ENCODE peak calls at places on chromosome 7, in seven cellular contexts. One of them, this sample, is unnamed.
A peak's percentile ranks its signal among the peaks of the same experiment; 100 is the strongest.

GRCh38 chr7:68925241-68925640 is 673.0 kb upstream of the AUTS2 start:
- DNase-seq in A549: no peak
- DNase-seq in mammary epithelial cell: no peak
- DNase-seq in breast epithelium: no peak
- DNase-seq in left lung: no peak
- DNase-seq in body of pancreas: no peak
- DNase-seq in cardiac muscle cell: no peak
- DNase-seq in this sample: no peak

GRCh38 chr7:135253851-135254815 is 20.5 kb downstream of the STRA8 start:
- DNase-seq in A549: peak; percentile 52
- DNase-seq in mammary epithelial cell: peak; percentile 70
- DNase-seq in breast epithelium: peak; percentile 64
- DNase-seq in left lung: peak; percentile 83
- DNase-seq in body of pancreas: peak; percentile 49
- DNase-seq in cardiac muscle cell: peak; percentile 66
- DNase-seq in this sample: no peak

GRCh38 chr7:157046681-157047080 is 36.2 kb upstream of the MNX1 start:
- DNase-seq in A549: no peak
- DNase-seq in mammary epithelial cell: peak; percentile 99
- DNase-seq in breast epithelium: peak; percentile 21
- DNase-seq in left lung: no peak
- DNase-seq in body of pancreas: no peak
- DNase-seq in cardiac muscle cell: no peak
- DNase-seq in this sample: no peak

GRCh38 chr7:1368682-1369571 is 90.3 kb downstream of the MICALL2 start:
- DNase-seq in A549: peak; percentile 61
- DNase-seq in mammary epithelial cell: no peak
- DNase-seq in breast epithelium: no peak
- DNase-seq in left lung: no peak
- DNase-seq in body of pancreas: no peak
- DNase-seq in cardiac muscle cell: no peak
- DNase-seq in this sample: no peak

GRCh38 chr7:44116789-44117666 is 6.3 kb downstream of the POLD2 start:
- DNase-seq in A549: no peak
- DNase-seq in mammary epithelial cell: no peak
- DNase-seq in breast epithelium: no peak
- DNase-seq in left lung: no peak
- DNase-seq in body of pancreas: no peak
- DNase-seq in cardiac muscle cell: no peak
- DNase-seq in this sample: no peak

GRCh38 chr7:151416921-151417320 is 7.1 kb upstream of the WDR86 start:
- DNase-seq in A549: no peak
- DNase-seq in mammary epithelial cell: no peak
- DNase-seq in breast epithelium: no peak
- DNase-seq in left lung: no peak
- DNase-seq in body of pancreas: no peak
- DNase-seq in cardiac muscle cell: peak; percentile 78
- DNase-seq in this sample: no peak

GRCh38 chr7:131578602-131579001 is 22.2 kb upstream of the PODXL start:
- DNase-seq in A549: no peak
- DNase-seq in mammary epithelial cell: no peak
- DNase-seq in breast epithelium: no peak
- DNase-seq in left lung: no peak
- DNase-seq in body of pancreas: no peak
- DNase-seq in cardiac muscle cell: no peak
- DNase-seq in this sample: no peak

GRCh38 chr7:87148332-87148955 is 3.8 kb upstream of the DMTF1 start:
- DNase-seq in A549: peak; percentile 41
- DNase-seq in mammary epithelial cell: peak; percentile 6
- DNase-seq in breast epithelium: no peak
- DNase-seq in left lung: no peak
- DNase-seq in body of pancreas: no peak
- DNase-seq in cardiac muscle cell: peak; percentile 67
- DNase-seq in this sample: no peak

GRCh38 chr7:102331536-102332275 is 24.5 kb downstream of the SPDYE6 start:
- DNase-seq in A549: no peak
- DNase-seq in mammary epithelial cell: no peak
- DNase-seq in breast epithelium: no peak
- DNase-seq in left lung: no peak
- DNase-seq in body of pancreas: no peak
- DNase-seq in cardiac muscle cell: no peak
- DNase-seq in this sample: no peak

GRCh38 chr7:17521437-17521836 is 223.0 kb downstream of the AHR start:
- DNase-seq in A549: no peak
- DNase-seq in mammary epithelial cell: peak; percentile 86
- DNase-seq in breast epithelium: no peak
- DNase-seq in left lung: no peak
- DNase-seq in body of pancreas: no peak
- DNase-seq in cardiac muscle cell: peak; percentile 79
- DNase-seq in this sample: no peak

GRCh38 chr7:106773228-106773627 is 91.9 kb upstream of the PIK3CG start:
- DNase-seq in A549: peak; percentile 31
- DNase-seq in mammary epithelial cell: no peak
- DNase-seq in breast epithelium: no peak
- DNase-seq in left lung: no peak
- DNase-seq in body of pancreas: no peak
- DNase-seq in cardiac muscle cell: no peak
- DNase-seq in this sample: no peak

GRCh38 chr7:25515876-25516275 is 287.6 kb upstream of the NPVF start:
- DNase-seq in A549: no peak
- DNase-seq in mammary epithelial cell: peak; percentile 2
- DNase-seq in breast epithelium: no peak
- DNase-seq in left lung: no peak
- DNase-seq in body of pancreas: no peak
- DNase-seq in cardiac muscle cell: no peak
- DNase-seq in this sample: no peak

GRCh38 chr7:104552102-104552501 is 223.7 kb downstream of the LHFPL3 start:
- DNase-seq in A549: peak; percentile 16
- DNase-seq in mammary epithelial cell: peak; percentile 29
- DNase-seq in breast epithelium: no peak
- DNase-seq in left lung: peak; percentile 35
- DNase-seq in body of pancreas: peak; percentile 40
- DNase-seq in cardiac muscle cell: peak; percentile 13
- DNase-seq in this sample: no peak

GRCh38 chr7:123747620-123748141 is 1.1 kb downstream of the WASL start:
- DNase-seq in A549: peak; percentile 72
- DNase-seq in mammary epithelial cell: peak; percentile 83
- DNase-seq in breast epithelium: peak; percentile 49
- DNase-seq in left lung: peak; percentile 78
- DNase-seq in body of pancreas: peak; percentile 75
- DNase-seq in cardiac muscle cell: peak; percentile 87
- DNase-seq in this sample: peak; percentile 1

GRCh38 chr7:73770860-73771665 is 993 bp upstream of the CLDN3 start:
- DNase-seq in A549: no peak
- DNase-seq in mammary epithelial cell: no peak
- DNase-seq in breast epithelium: no peak
- DNase-seq in left lung: peak; percentile 5
- DNase-seq in body of pancreas: no peak
- DNase-seq in cardiac muscle cell: no peak
- DNase-seq in this sample: no peak

GRCh38 chr7:150997075-150997511 is 6.3 kb downstream of the NOS3 start:
- DNase-seq in A549: no peak
- DNase-seq in mammary epithelial cell: no peak
- DNase-seq in breast epithelium: no peak
- DNase-seq in left lung: no peak
- DNase-seq in body of pancreas: no peak
- DNase-seq in cardiac muscle cell: no peak
- DNase-seq in this sample: no peak

GRCh38 chr7:15652776-15653290 is 33.6 kb downstream of the MEOX2 start:
- DNase-seq in A549: no peak
- DNase-seq in mammary epithelial cell: no peak
- DNase-seq in breast epithelium: no peak
- DNase-seq in left lung: no peak
- DNase-seq in body of pancreas: no peak
- DNase-seq in cardiac muscle cell: no peak
- DNase-seq in this sample: no peak

GRCh38 chr7:31384461-31384860 is 43.9 kb upstream of the NEUROD6 start:
- DNase-seq in A549: no peak
- DNase-seq in mammary epithelial cell: no peak
- DNase-seq in breast epithelium: no peak
- DNase-seq in left lung: no peak
- DNase-seq in body of pancreas: no peak
- DNase-seq in cardiac muscle cell: no peak
- DNase-seq in this sample: no peak

DNA sequence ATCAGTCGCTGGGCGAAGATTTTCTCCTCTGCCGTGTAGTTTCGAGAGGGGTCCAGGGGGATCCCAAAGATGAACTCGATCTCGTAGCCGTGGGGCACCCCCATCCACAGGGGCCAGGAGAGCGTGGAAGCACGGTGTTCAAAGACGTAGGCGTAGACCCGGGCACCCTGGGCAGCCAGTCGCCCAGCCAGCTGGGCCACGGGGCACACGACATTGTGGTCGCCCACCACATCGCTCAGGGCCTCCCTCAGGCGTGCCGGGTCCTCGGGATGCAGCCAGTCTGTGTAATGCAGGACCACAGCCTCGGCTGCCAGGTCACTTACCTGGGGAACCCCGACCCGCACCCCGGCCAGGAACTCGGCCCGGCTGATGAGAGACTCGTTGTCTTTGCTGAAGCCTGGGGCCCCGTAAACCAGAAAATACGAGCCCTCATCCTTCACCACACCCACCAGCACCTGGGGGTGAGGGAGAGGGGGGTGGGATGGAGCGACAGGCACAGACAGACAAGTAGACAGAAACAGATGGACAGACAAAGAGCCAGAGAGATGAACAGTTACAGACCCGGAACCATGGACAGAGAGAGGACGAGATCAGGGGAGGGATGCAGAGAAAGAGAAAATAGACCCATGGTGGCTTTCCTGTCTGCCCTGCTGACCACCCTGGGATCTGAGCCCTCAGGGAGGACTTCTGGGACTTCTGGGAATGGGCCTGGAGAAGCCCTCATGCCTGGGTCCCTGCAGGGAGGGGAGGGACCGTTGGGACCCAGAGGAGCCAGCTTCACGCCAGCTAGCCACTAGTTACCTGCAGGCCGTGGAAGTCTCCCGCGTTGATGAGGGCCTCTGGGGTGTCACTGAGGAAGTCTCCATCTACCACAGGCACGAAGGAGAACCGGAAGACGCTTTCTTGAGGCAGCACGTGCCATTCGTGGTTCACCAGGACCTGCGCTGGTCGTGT is 3.0 kb downstream of the ACHE start:
- DNase-seq in A549: no peak
- DNase-seq in mammary epithelial cell: no peak
- DNase-seq in breast epithelium: no peak
- DNase-seq in left lung: no peak
- DNase-seq in body of pancreas: no peak
- DNase-seq in cardiac muscle cell: no peak
- DNase-seq in this sample: no peak
- H3K27ac ChIP-seq in A549: no peak overlapping the region
- H3K27ac ChIP-seq in mammary epithelial cell: no peak overlapping the region
- H3K27ac ChIP-seq in breast epithelium: no peak overlapping the region
- H3K27ac ChIP-seq in left lung: no peak overlapping the region
- H3K27ac ChIP-seq in body of pancreas: no peak overlapping the region
- H3K27ac ChIP-seq in cardiac muscle cell: no peak overlapping the region
- H3K27ac ChIP-seq in this sample: no peak overlapping the region

GRCh38 chr7:139245401-139245800 is 14.4 kb downstream of the UBN2 start:
- DNase-seq in A549: no peak
- DNase-seq in mammary epithelial cell: no peak
- DNase-seq in breast epithelium: no peak
- DNase-seq in left lung: no peak
- DNase-seq in body of pancreas: no peak
- DNase-seq in cardiac muscle cell: no peak
- DNase-seq in this sample: no peak

GRCh38 chr7:139249179-139249822 is 18.3 kb downstream of the UBN2 start:
- DNase-seq in A549: no peak
- DNase-seq in mammary epithelial cell: no peak
- DNase-seq in breast epithelium: no peak
- DNase-seq in left lung: no peak
- DNase-seq in body of pancreas: no peak
- DNase-seq in cardiac muscle cell: no peak
- DNase-seq in this sample: no peak

GRCh38 chr7:139242741-139243281 is 11.8 kb downstream of the UBN2 start:
- DNase-seq in A549: no peak
- DNase-seq in mammary epithelial cell: peak; percentile 64
- DNase-seq in breast epithelium: no peak
- DNase-seq in left lung: no peak
- DNase-seq in body of pancreas: no peak
- DNase-seq in cardiac muscle cell: peak; percentile 65
- DNase-seq in this sample: no peak

GRCh38 chr7:139246905-139247304 is 15.9 kb downstream of the UBN2 start:
- DNase-seq in A549: no peak
- DNase-seq in mammary epithelial cell: peak; percentile 8
- DNase-seq in breast epithelium: no peak
- DNase-seq in left lung: no peak
- DNase-seq in body of pancreas: no peak
- DNase-seq in cardiac muscle cell: peak; percentile 58
- DNase-seq in this sample: no peak

GRCh38 chr7:139246494-139246893 is 15.5 kb downstream of the UBN2 start:
- DNase-seq in A549: no peak
- DNase-seq in mammary epithelial cell: no peak
- DNase-seq in breast epithelium: no peak
- DNase-seq in left lung: no peak
- DNase-seq in body of pancreas: no peak
- DNase-seq in cardiac muscle cell: no peak
- DNase-seq in this sample: no peak
- H3K4me1 ChIP-seq in A549: no peaks in the 10 kb centered on the region
- H3K4me1 ChIP-seq in mammary epithelial cell: peaks cover 16% of the 10 kb centered on the region
- H3K4me1 ChIP-seq in breast epithelium: no peaks in the 10 kb centered on the region
- H3K4me1 ChIP-seq in left lung: no peaks in the 10 kb centered on the region
- H3K4me1 ChIP-seq in body of pancreas: peaks cover 13% of the 10 kb centered on the region
- H3K4me1 ChIP-seq in cardiac muscle cell: no peaks in the 10 kb centered on the region
- H3K4me1 ChIP-seq in this sample: no peaks in the 10 kb centered on the region

GRCh38 chr7:50552139-50552538 is 13.1 kb downstream of the DDC start:
- DNase-seq in A549: no peak
- DNase-seq in mammary epithelial cell: no peak
- DNase-seq in breast epithelium: no peak
- DNase-seq in left lung: no peak
- DNase-seq in body of pancreas: peak; percentile 66
- DNase-seq in cardiac muscle cell: no peak
- DNase-seq in this sample: no peak
- H3K27ac ChIP-seq in A549: no peak overlapping the region
- H3K27ac ChIP-seq in mammary epithelial cell: no peak overlapping the region
- H3K27ac ChIP-seq in breast epithelium: no peak overlapping the region
- H3K27ac ChIP-seq in left lung: no peak overlapping the region
- H3K27ac ChIP-seq in body of pancreas: peak overlapping the region; percentile 69
- H3K27ac ChIP-seq in cardiac muscle cell: no peak overlapping the region
- H3K27ac ChIP-seq in this sample: no peak overlapping the region

DNA sequence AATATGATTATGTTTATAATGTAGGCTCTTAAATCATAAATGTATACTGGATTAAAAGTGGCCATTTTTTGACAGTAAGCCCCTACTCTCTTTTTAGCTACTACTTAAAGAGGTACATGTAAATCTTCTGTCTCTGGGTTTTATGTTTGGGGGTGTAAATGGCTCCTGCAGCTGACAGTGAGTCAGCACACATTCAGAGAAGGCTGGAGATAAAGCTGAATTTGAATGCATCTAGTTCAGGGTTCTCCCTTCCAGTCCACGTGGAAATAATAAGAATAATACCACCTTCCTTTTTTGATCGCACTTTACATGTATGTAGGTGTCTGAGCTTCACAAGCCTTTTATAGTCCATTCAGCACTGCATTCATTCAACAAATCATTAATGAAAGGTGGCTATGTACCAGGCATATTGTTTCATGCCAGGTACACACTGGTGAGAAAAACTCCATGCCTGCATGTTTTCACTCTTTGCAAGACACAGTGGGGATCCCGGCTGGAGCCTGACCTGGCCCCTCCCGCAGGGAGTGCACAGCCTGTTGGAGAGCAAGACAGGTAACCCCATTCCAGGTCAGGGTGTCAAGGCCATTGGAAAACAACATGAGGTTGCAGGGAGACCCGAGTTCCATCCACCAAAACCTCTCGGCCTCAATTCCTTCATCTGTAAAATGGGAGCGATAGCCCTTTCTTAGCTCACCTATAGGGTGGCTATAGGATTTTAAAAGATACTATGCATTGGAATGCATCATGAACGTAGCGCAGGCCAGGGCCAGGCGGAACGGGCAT is 107.5 kb upstream of the ANLN start:
- DNase-seq in A549: no peak
- DNase-seq in mammary epithelial cell: no peak
- DNase-seq in breast epithelium: no peak
- DNase-seq in left lung: no peak
- DNase-seq in body of pancreas: no peak
- DNase-seq in cardiac muscle cell: no peak
- DNase-seq in this sample: no peak
- H3K4me1 ChIP-seq in A549: peaks cover 71% of the 10 kb centered on the region
- H3K4me1 ChIP-seq in mammary epithelial cell: peaks cover 12% of the 10 kb centered on the region
- H3K4me1 ChIP-seq in breast epithelium: peaks cover 5% of the 10 kb centered on the region
- H3K4me1 ChIP-seq in left lung: peaks cover 72% of the 10 kb centered on the region
- H3K4me1 ChIP-seq in body of pancreas: peaks cover 68% of the 10 kb centered on the region
- H3K4me1 ChIP-seq in cardiac muscle cell: peaks cover 15% of the 10 kb centered on the region
- H3K4me1 ChIP-seq in this sample: peaks cover 50% of the 10 kb centered on the region